ENCODE peak calls at places on chromosomes 12 and 14, in four cellular contexts. Z is A549, S is transverse colon, O is H1. H is an unnamed sample.

GRCh38 chr14:74945852-74946658 is 9.3 kb downstream of the PGF start:
- DNase-seq in S (peak), Z (peak), O (peak), H (no peak)

GRCh38 chr12:76242813-76243540 is 105.2 kb downstream of the BBS10 start:
- DNase-seq in S (no peak), Z (no peak), O (no peak), H (no peak)

GRCh38 chr14:51546603-51547258 is 105.0 kb upstream of the FRMD6 start:
- DNase-seq in S (no peak), O (no peak), Z (no peak), H (no peak)

GRCh38 chr12:119631930-119632678 is 35.8 kb upstream of the PRKAB1 start:
- DNase-seq in S (no peak), O (no peak), Z (no peak), H (no peak)

GRCh38 chr12:53925006-53925405 is 13.6 kb upstream of the HOXC13 start:
- DNase-seq in O (no peak), S (no peak), Z (no peak), H (no peak)

GRCh38 chr14:52844262-52845060 is 53.1 kb upstream of the GNPNAT1 start:
- DNase-seq in Z (no peak), S (no peak), O (no peak), H (no peak)

GRCh38 chr12:79934309-79935020 is 432 bp downstream of the PPP1R12A start:
- DNase-seq in S (no peak), O (peak), Z (no peak), H (peak)

GRCh38 chr14:69643430-69644200 is 32.2 kb downstream of the SUSD6 start:
- DNase-seq in O (no peak), Z (peak), S (peak), H (no peak)

GRCh38 chr12:116821291-116821690 is 60.0 kb downstream of the HRK start:
- DNase-seq in S (no peak), O (no peak), Z (no peak), H (no peak)

GRCh38 chr12:101604132-101604531 is 9.4 kb downstream of the MYBPC1 start:
- DNase-seq in O (no peak), Z (no peak), S (no peak), H (no peak)

GRCh38 chr12:66813137-66813867 is 134.4 kb upstream of the GRIP1 start:
- DNase-seq in Z (no peak), O (no peak), S (no peak), H (no peak)

GRCh38 chr12:109902866-109903265 is 2.8 kb downstream of the TCHP start:
- DNase-seq in O (no peak), Z (no peak), S (no peak), H (no peak)

GRCh38 chr14:64938972-64939816 is 3.4 kb downstream of the GPX2 start:
- DNase-seq in S (peak), Z (no peak), O (no peak), H (peak)

GRCh38 chr12:124508323-124509096 is 58.9 kb downstream of the NCOR2 start:
- DNase-seq in S (no peak), Z (no peak), O (no peak), H (no peak)

GRCh38 chr12:124510301-124510970 is 57.0 kb downstream of the NCOR2 start:
- DNase-seq in Z (peak), S (peak), O (no peak), H (no peak)

GRCh38 chr12:124509676-124510300 is 57.6 kb downstream of the NCOR2 start:
- DNase-seq in Z (no peak), O (no peak), S (peak), H (peak)

GRCh38 chr12:124507188-124508109 is 60.0 kb downstream of the NCOR2 start:
- DNase-seq in S (no peak), Z (no peak), O (no peak), H (no peak)

DNA sequence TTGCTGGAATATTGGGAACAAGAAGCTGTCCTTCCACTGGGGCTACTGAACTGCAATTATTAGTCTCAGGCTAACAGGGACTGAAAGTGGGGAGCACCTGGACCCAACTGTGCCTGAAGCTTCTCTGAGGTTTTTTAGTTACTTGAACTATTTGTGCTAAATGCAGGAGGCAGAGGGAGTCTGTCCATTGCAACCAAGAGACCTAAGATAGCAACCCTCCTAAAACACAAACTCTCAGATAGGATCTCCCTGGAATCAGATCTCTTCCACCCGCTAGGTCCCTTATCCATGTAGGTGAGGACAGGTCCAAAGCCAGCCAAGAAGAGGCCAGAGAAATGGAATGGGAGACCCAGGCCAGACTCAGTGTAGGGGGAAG is 58.1 kb downstream of the NCOR2 start:
- DNase-seq in O (no peak), Z (no peak), S (no peak), H (no peak)
- H3K27ac ChIP-seq in O (peak), Z (peak), S (peak), H (peak)

GRCh38 chr12:111270773-111271172 is 98.1 kb downstream of the PHETA1 start:
- DNase-seq in Z (no peak), O (no peak), S (no peak), H (no peak)

GRCh38 chr12:111269688-111270087 is 99.2 kb downstream of the PHETA1 start:
- DNase-seq in S (no peak), Z (no peak), O (no peak), H (no peak)

GRCh38 chr12:111268738-111269572 is 99.9 kb downstream of the PHETA1 start:
- DNase-seq in O (peak), Z (no peak), S (no peak), H (no peak)

GRCh38 chr12:111271674-111272418 is 97.0 kb downstream of the PHETA1 start:
- DNase-seq in O (no peak), S (no peak), Z (no peak), H (no peak)

GRCh38 chr12:111270128-111270651 is 98.7 kb downstream of the PHETA1 start:
- DNase-seq in O (no peak), S (no peak), Z (no peak), H (no peak)
- TF ChIP-seq EP300 in O (no peak), S (no peak), Z (no peak), H (no peak)

DNA sequence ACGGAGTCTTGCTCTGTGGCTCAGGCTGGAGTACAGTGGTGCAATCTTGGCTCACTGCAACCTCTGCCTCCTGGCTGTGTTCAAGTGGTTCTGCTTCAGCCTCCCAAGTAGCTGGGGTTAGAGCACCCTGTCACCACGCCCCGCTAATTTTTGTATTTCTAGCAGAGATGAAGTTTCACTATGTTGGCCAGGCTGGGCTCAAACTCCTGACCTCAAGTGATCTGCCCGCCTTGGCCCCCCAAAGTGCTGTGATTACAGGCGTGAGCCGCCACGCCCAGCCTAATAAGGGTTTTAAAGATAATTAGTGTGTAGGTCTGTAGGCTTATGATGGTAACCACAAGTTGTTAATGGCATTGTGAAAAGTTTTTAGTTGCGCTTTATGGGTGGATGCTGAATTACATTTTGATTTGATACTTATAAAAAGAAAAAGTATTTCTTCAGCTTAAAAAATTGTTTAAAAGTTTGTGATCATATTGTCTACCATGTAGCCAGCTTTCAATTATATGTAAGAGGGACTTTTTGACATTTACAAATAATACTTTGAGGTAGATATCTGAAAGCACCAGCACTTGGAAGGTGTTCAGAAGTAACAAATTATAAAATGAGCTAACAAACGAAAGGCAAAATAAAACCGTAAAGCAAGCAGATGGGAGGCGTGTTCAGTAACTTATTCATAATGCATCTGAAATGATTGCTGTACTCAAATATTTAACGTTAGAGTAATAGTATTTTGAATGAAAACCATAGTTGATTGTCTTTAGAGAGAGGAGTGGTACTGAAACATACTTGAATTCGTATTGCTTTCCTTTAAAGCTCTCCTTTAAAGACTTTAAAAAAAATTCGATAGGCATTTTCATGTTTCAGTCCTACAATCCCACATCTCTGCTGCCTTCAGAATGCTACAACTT is 37.1 kb downstream of the MDM2 start:
- DNase-seq in Z (no peak), S (no peak), O (no peak), H (no peak)
- TF ChIP-seq POLR2A in Z (no peak), S (no peak), O (peak), H (no peak)

GRCh38 chr12:100445081-100445481 is 28.6 kb upstream of the NR1H4 start:
- DNase-seq in O (no peak), Z (peak), S (no peak), H (no peak)

GRCh38 chr12:100439797-100440196 is 33.9 kb upstream of the NR1H4 start:
- DNase-seq in O (no peak), S (no peak), Z (no peak), H (no peak)

GRCh38 chr12:100447405-100447804 is 26.3 kb upstream of the NR1H4 start:
- DNase-seq in O (no peak), Z (no peak), S (no peak), H (no peak)

GRCh38 chr12:100443434-100443833 is 30.2 kb upstream of the NR1H4 start:
- DNase-seq in Z (no peak), S (no peak), O (no peak), H (no peak)

DNA sequence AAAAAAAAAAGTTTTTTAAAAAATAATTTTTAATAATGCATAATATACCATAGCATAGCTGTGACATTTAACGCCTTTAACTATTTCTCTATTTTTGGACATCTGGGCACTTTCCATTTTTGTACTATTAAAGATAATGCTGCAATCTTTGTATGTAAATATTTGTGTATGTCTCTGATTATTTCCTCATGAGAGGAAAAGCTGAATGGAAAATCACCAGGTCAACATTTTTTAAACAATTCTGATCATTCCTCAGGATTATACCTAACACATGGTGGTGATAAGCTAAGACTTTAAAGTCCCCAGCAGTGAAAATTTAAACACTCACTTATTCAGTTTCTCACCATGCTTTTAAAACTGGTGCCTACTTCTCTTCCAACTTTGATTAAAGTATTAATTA is 31.3 kb upstream of the NR1H4 start:
- DNase-seq in S (no peak), O (no peak), Z (no peak), H (no peak)
- H3K27ac ChIP-seq in S (no peak), O (no peak), Z (no peak), H (no peak)

GRCh38 chr12:93727195-93727811 is 50.1 kb downstream of the CRADD start:
- DNase-seq in O (no peak), S (no peak), Z (no peak), H (no peak)
- TF ChIP-seq EP300 in O (no peak), S (peak), Z (no peak), H (no peak)